ENCODE peak calls at places on chromosomes 6 and 20, in four cellular contexts. O is CD8-positive, alpha-beta T cell; X is left ventricle myocardium inferior; T is A549. N is an unnamed sample. For H3K4me1, the result is how much of the 10 kb centered on the place peaks cover.

GRCh38 chr6:80771941-80772340 is 665.5 kb downstream of the BCKDHB start:
- DNase-seq in T (no peak), X (no peak), O (no peak), N (no peak)

GRCh38 chr6:125584468-125584939 is 164.9 kb upstream of the HEY2 start:
- DNase-seq in X (peak), T (no peak), O (no peak), N (no peak)

GRCh38 chr6:158439255-158439654 is 120.6 kb upstream of the TMEM181 start:
- DNase-seq in O (no peak), X (no peak), T (no peak), N (no peak)

GRCh38 chr6:95364016-95364604 is 213.2 kb upstream of the MANEA start:
- DNase-seq in X (no peak), O (no peak), T (peak), N (no peak)

GRCh38 chr6:105346052-105346451 is 56.8 kb downstream of the PREP start:
- DNase-seq in T (no peak), X (no peak), O (no peak), N (no peak)

GRCh38 chr6:151763938-151764680 is 43.4 kb upstream of the ESR1 start:
- DNase-seq in X (peak), T (peak), O (peak), N (peak)

GRCh38 chr6:9516207-9516606 is 898.7 kb downstream of the TFAP2A start:
- DNase-seq in X (no peak), O (no peak), T (peak), N (no peak)

GRCh38 chr6:105890521-105891244 is 195.5 kb upstream of the PRDM1 start:
- DNase-seq in O (no peak), T (no peak), X (no peak), N (no peak)

GRCh38 chr6:111662794-111663231 is 57.1 kb upstream of the TRAF3IP2 start:
- DNase-seq in O (no peak), X (no peak), T (no peak), N (no peak)

GRCh38 chr20:44287272-44288097 is 23.5 kb downstream of the FITM2 start:
- DNase-seq in X (peak), T (no peak), O (no peak), N (no peak)

GRCh38 chr6:41222513-41222912 is 5.6 kb upstream of the TREML4 start:
- DNase-seq in T (no peak), O (no peak), X (no peak), N (no peak)

GRCh38 chr6:4130357-4130987 is 4.9 kb downstream of the ECI2 start:
- DNase-seq in X (no peak), O (no peak), T (no peak), N (peak)

GRCh38 chr6:146901940-146902816 is 302.0 kb upstream of the STXBP5 start:
- DNase-seq in X (no peak), T (peak), O (no peak), N (no peak)

GRCh38 chr20:58989196-58989595 is 8.1 kb downstream of the NELFCD start:
- DNase-seq in O (no peak), X (no peak), T (no peak), N (no peak)

GRCh38 chr6:139262519-139263300 is 29.1 kb downstream of the TXLNB start:
- DNase-seq in O (no peak), T (no peak), X (no peak), N (no peak)

GRCh38 chr6:30562470-30563425 is 5.7 kb downstream of the PRR3 start:
- DNase-seq in X (no peak), T (no peak), O (no peak), N (no peak)

GRCh38 chr6:164069352-164070022 is 655.0 kb downstream of the QKI start:
- DNase-seq in T (no peak), O (no peak), X (peak), N (no peak)

GRCh38 chr6:151065027-151065815 is 174.5 kb upstream of the AKAP12 start:
- DNase-seq in O (no peak), X (peak), T (no peak), N (no peak)

GRCh38 chr6:25960689-25961088 is 1.9 kb upstream of the TRIM38 start:
- DNase-seq in O (no peak), T (no peak), X (no peak), N (no peak)

GRCh38 chr20:52168116-52168515 is 23.5 kb downstream of the ZFP64 start:
- DNase-seq in T (no peak), O (no peak), X (no peak), N (no peak)

GRCh38 chr6:134584809-134585528 is 267.1 kb upstream of the SGK1 start:
- DNase-seq in O (no peak), T (no peak), X (no peak), N (no peak)

GRCh38 chr20:62944746-62945145 is 6.8 kb downstream of the GID8 start:
- DNase-seq in T (no peak), O (no peak), X (no peak), N (no peak)

GRCh38 chr6:169213814-169214520 is 39.7 kb downstream of the THBS2 start:
- DNase-seq in X (no peak), T (no peak), O (no peak), N (no peak)

GRCh38 chr6:34358389-34358906 is 34.0 kb downstream of the NUDT3 start:
- DNase-seq in X (peak), T (no peak), O (no peak), N (no peak)

GRCh38 chr6:142045380-142046270 is 87.1 kb upstream of the GJE1 start:
- DNase-seq in X (no peak), T (no peak), O (no peak), N (no peak)

GRCh38 chr6:40931927-40932326 is 107.1 kb downstream of the UNC5CL start:
- DNase-seq in O (no peak), T (no peak), X (no peak), N (no peak)

GRCh38 chr20:38927902-38928578 is 1.8 kb downstream of the FAM83D start:
- DNase-seq in O (no peak), T (no peak), X (no peak), N (no peak)

GRCh38 chr6:43900560-43901329 is 130.7 kb downstream of the VEGFA start:
- DNase-seq in T (no peak), O (no peak), X (no peak), N (no peak)

GRCh38 chr20:61436268-61436667 is 184.2 kb downstream of the CDH4 start:
- DNase-seq in O (no peak), X (no peak), T (no peak), N (no peak)

GRCh38 chr20:58045579-58045978 is 182.9 kb downstream of the ANKRD60 start:
- DNase-seq in O (no peak), T (no peak), X (no peak), N (no peak)

GRCh38 chr20:50842821-50843220 is 48.0 kb downstream of the BCAS4 start:
- DNase-seq in O (no peak), T (no peak), X (no peak), N (no peak)

GRCh38 chr6:21438237-21438985 is 155.1 kb upstream of the SOX4 start:
- DNase-seq in T (no peak), X (no peak), O (no peak), N (no peak)

GRCh38 chr6:155224618-155225017 is 39.2 kb upstream of the CLDN20 start:
- DNase-seq in X (no peak), O (no peak), T (no peak), N (no peak)

GRCh38 chr6:116881236-116881635 is 4.2 kb downstream of the RFX6 start:
- DNase-seq in T (no peak), X (no peak), O (no peak), N (no peak)

DNA sequence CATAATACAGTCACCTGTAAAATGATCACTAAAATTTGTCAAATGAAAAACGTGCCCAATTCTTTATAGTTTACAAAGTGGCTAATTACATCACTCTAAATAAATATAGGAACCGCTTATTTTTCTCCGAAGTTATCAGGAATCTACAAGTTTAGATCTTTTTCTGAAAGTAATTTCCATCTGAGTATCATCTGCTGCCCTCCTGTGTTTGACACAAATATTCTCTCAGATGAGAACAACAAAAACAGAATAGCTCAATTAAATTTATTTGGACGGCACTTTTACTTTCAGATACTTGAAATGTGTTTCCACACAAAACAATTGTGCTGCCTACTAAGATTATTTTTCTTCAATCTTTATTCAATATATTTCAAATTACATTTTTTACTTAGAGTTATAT is 5.0 kb downstream of the SF3B5 start:
- DNase-seq in O (no peak), X (no peak), T (no peak), N (no peak)
- TF ChIP-seq CTCF in O (no peak), X (no peak), T (peak), N (no peak)

DNA sequence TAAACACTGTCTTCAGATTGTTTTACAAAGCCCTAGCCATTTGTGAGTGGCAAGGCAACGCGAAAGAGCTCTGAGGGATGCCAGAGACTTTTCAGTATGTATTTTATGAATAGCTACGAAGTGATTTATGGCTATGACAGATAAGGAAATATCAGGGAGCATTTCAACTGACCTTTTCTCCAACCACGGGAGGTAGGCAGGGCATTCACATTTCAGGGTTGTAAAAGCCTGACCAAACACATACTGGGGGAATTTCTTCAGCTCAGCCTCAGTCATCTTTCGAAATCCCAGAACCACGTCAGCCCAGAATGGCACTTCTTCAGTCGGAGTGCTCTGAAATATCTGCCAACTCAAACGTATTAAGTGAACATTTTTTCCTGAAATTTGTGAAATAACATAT is 10.8 kb downstream of the DDO start:
- DNase-seq in T (no peak), O (no peak), X (no peak), N (no peak)
- H3K27ac ChIP-seq in T (no peak), O (no peak), X (no peak), N (no peak)

GRCh38 chr20:45410887-45411286 is 2.8 kb downstream of the DBNDD2 start:
- DNase-seq in O (no peak), X (no peak), T (no peak), N (no peak)
- H3K4me1 ChIP-seq in O (under half), X (half or more), T (under half), N (under half)

GRCh38 chr20:25250508-25250907 is 2.6 kb downstream of the PYGB start:
- DNase-seq in O (no peak), X (no peak), T (no peak), N (no peak)

GRCh38 chr20:25251019-25251418 is 3.1 kb downstream of the PYGB start:
- DNase-seq in O (no peak), T (no peak), X (no peak), N (no peak)

GRCh38 chr20:25247666-25248500 is at the start of gene PYGB:
- DNase-seq in T (peak), X (peak), O (peak), N (peak)

GRCh38 chr20:25248501-25249172 is 752 bp downstream of the PYGB start:
- DNase-seq in T (peak), X (peak), O (no peak), N (no peak)

DNA sequence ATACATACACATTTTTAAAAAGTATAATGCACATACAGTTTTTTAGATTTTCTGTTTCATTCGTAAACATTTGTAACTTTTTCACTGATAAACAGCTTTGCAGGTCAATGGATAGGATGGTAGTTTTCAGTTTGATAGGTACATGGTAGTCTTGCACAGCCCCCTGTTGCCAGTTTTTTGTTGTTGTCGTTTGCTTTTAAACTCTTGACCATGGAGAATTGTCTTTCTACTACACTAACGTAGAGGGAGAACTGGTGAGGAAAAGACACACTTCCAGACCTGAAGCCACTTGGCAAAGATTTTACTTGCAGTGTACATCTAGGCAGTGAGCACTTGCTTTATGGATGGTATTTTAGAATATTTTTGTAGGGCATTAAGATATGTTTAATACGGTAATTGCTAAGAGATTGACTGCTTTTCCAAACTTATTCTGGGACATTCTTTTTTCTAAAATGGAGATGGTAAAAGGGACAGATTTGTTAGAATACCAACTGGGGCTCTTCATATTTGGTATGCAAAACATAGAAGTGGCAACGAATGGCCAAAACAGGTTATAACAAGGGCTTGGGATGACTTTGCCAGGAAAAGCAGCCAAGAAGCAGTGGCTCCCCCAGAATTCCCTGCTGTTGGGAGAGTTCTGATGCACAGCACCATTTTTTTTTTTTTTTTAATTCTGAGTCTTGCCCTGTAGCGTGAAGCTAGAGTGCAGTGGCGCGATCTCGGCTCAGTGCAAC is 1.5 kb downstream of the PYGB start:
- DNase-seq in O (no peak), T (no peak), X (no peak), N (no peak)
- TF ChIP-seq CTCF in O (no peak), T (peak), X (no peak), N (no peak)